ENCODE peak calls at places on chromosomes 2 and 18, in ten cellular contexts. X, W, C, U, K, R, F, I, Q and V are unnamed samples.

GRCh38 chr2:105325389-105325963 is 4.1 kb downstream of the TGFBRAP1 start:
- DNase-seq in W (peak; percentile 83), U (no peak), I (no peak), Q (no peak), F (no peak), R (peak; percentile 85), X (no peak), K (no peak), C (peak; percentile 56), V (no peak)

GRCh38 chr2:223649941-223650530 is 47.9 kb upstream of the SCG2 start:
- DNase-seq in Q (no peak), U (no peak), X (no peak), R (no peak), I (no peak), K (no peak), W (peak; percentile 25), F (no peak), C (no peak), V (no peak)

GRCh38 chr2:8440029-8440778 is 241.7 kb upstream of the ID2 start:
- DNase-seq in W (no peak), F (peak; percentile 43), I (no peak), K (no peak), Q (no peak), R (no peak), C (no peak), X (no peak), U (no peak), V (no peak)

GRCh38 chr2:100882645-100883613 is 63.0 kb downstream of the NPAS2 start:
- DNase-seq in U (no peak), K (no peak), R (no peak), C (peak; percentile 56), I (no peak), X (peak; percentile 35), F (no peak), W (no peak), Q (no peak), V (no peak)

GRCh38 chr2:190158798-190159434 is 96.4 kb upstream of the MSTN start:
- DNase-seq in R (no peak), X (no peak), Q (no peak), W (no peak), U (no peak), K (no peak), F (no peak), I (no peak), C (no peak), V (no peak)

GRCh38 chr2:216569765-216570164 is 63.5 kb upstream of the IGFBP2 start:
- DNase-seq in I (no peak), Q (no peak), W (no peak), X (no peak), F (no peak), R (no peak), U (no peak), K (no peak), C (no peak), V (no peak)

GRCh38 chr18:7566587-7567486 is at the start of gene PTPRM:
- DNase-seq in W (peak; percentile 81), F (peak; percentile 93), X (peak; percentile 64), R (peak; percentile 85), Q (peak; percentile 43), K (peak; percentile 76), C (peak; percentile 71), I (no peak), U (peak; percentile 69), V (peak; percentile 33)

GRCh38 chr2:240687741-240688562 is 3.7 kb upstream of the AQP12A start:
- DNase-seq in I (no peak), X (no peak), R (no peak), Q (no peak), C (no peak), F (peak; percentile 26), W (no peak), K (no peak), U (peak; percentile 37), V (no peak)

GRCh38 chr2:113175101-113175628 is 1.4 kb downstream of the PSD4 start:
- DNase-seq in W (no peak), R (no peak), K (no peak), F (no peak), C (no peak), U (peak; percentile 64), I (peak; percentile 95), Q (peak; percentile 70), X (peak; percentile 98), V (peak; percentile 63)

GRCh38 chr2:126776701-126777619 is 121.0 kb downstream of the GYPC start:
- DNase-seq in K (peak; percentile 72), I (peak; percentile 85), C (peak; percentile 60), W (peak; percentile 70), X (peak; percentile 73), F (peak; percentile 84), Q (peak; percentile 83), R (peak; percentile 73), U (peak; percentile 82), V (peak; percentile 58)

GRCh38 chr2:171432969-171433762 is 624 bp downstream of the METTL8 start:
- DNase-seq in X (peak; percentile 78), Q (peak; percentile 51), R (peak; percentile 52), K (peak; percentile 35), F (no peak), W (peak; percentile 29), C (peak; percentile 50), I (peak; percentile 76), U (peak; percentile 73), V (peak; percentile 30)

GRCh38 chr18:13302611-13303267 is 84.2 kb downstream of the LDLRAD4 start:
- DNase-seq in K (no peak), Q (no peak), F (no peak), U (no peak), C (no peak), W (no peak), I (no peak), R (no peak), X (no peak), V (no peak)

GRCh38 chr2:8154270-8154669 is 527.6 kb upstream of the ID2 start:
- DNase-seq in X (no peak), K (no peak), W (peak; percentile 12), I (no peak), C (no peak), R (no peak), Q (no peak), U (no peak), F (no peak), V (no peak)

GRCh38 chr2:26922638-26923466 is 47.6 kb upstream of the MAPRE3 start:
- DNase-seq in F (no peak), W (peak; percentile 37), I (peak; percentile 52), X (peak; percentile 38), U (no peak), K (peak; percentile 15), R (peak; percentile 54), Q (peak; percentile 35), C (peak; percentile 38), V (peak; percentile 27)

GRCh38 chr18:79393181-79393598 is 2.5 kb upstream of the NFATC1 start:
- DNase-seq in Q (peak; percentile 38), C (no peak), W (no peak), U (peak; percentile 62), K (peak; percentile 8), X (no peak), I (no peak), F (peak; percentile 66), R (peak; percentile 18), V (no peak)

GRCh38 chr18:33716061-33716683 is 138.2 kb downstream of the ASXL3 start:
- DNase-seq in U (no peak), X (no peak), C (no peak), I (no peak), Q (no peak), R (no peak), F (no peak), K (no peak), W (no peak), V (no peak)

GRCh38 chr2:128485761-128486639 is 167.3 kb upstream of the HS6ST1 start:
- DNase-seq in K (no peak), R (no peak), U (no peak), F (peak; percentile 52), C (no peak), W (no peak), X (no peak), Q (no peak), I (no peak), V (no peak)

GRCh38 chr2:157492189-157492773 is 48.4 kb upstream of the CYTIP start:
- DNase-seq in I (peak; percentile 86), K (peak; percentile 66), Q (peak; percentile 73), W (peak; percentile 63), F (peak; percentile 68), U (peak; percentile 53), C (peak; percentile 68), X (peak; percentile 81), R (peak; percentile 63), V (peak; percentile 66)

GRCh38 chr2:183665403-183665802 is 541.2 kb downstream of the NUP35 start:
- DNase-seq in Q (no peak), K (no peak), F (no peak), I (no peak), C (no peak), U (no peak), R (no peak), X (no peak), W (no peak), V (no peak)

GRCh38 chr18:74261053-74261452 is 30.7 kb downstream of the CYB5A start:
- DNase-seq in R (no peak), W (peak; percentile 52), Q (no peak), F (no peak), K (peak; percentile 24), U (no peak), X (no peak), C (no peak), I (no peak), V (no peak)

GRCh38 chr2:29314816-29315571 is 199.8 kb downstream of the CLIP4 start:
- DNase-seq in I (peak; percentile 90), R (no peak), C (no peak), F (peak; percentile 61), X (peak; percentile 84), Q (peak; percentile 42), K (no peak), U (peak; percentile 54), W (peak; percentile 30), V (peak; percentile 46)

GRCh38 chr2:65383571-65384488 is 48.6 kb downstream of the SPRED2 start:
- DNase-seq in F (no peak), X (no peak), W (no peak), U (no peak), Q (no peak), R (peak; percentile 55), C (no peak), K (peak; percentile 41), I (no peak), V (no peak)

GRCh38 chr2:168997794-168998193 is 33.3 kb downstream of the ABCB11 start:
- DNase-seq in U (no peak), W (peak; percentile 69), F (no peak), X (no peak), K (no peak), I (no peak), Q (no peak), C (peak; percentile 33), R (peak; percentile 12), V (no peak)

GRCh38 chr2:109382946-109383345 is 230.8 kb downstream of the SEPTIN10 start:
- DNase-seq in F (peak; percentile 77), I (peak; percentile 36), Q (no peak), U (no peak), R (peak; percentile 78), W (peak; percentile 74), C (peak; percentile 68), X (no peak), K (peak; percentile 85), V (no peak)

GRCh38 chr2:179596018-179596417 is 265.4 kb downstream of the ZNF385B start:
- DNase-seq in X (no peak), C (peak; percentile 93), I (no peak), R (no peak), K (peak; percentile 85), F (no peak), W (peak; percentile 95), U (no peak), Q (no peak), V (no peak)

GRCh38 chr2:219308142-219309093 is 783 bp downstream of the PTPRN start:
- DNase-seq in W (peak; percentile 52), C (peak; percentile 67), X (peak; percentile 59), R (peak; percentile 72), Q (peak; percentile 75), F (no peak), K (peak; percentile 82), U (no peak), I (peak; percentile 79), V (peak; percentile 53)

GRCh38 chr18:24530630-24531111 is 70.2 kb downstream of the HRH4 start:
- DNase-seq in R (peak; percentile 21), Q (no peak), F (no peak), X (peak; percentile 33), W (peak; percentile 14), K (peak; percentile 14), C (peak; percentile 65), U (no peak), I (no peak), V (no peak)

GRCh38 chr2:239824866-239825704 is 200.1 kb downstream of the NDUFA10 start:
- DNase-seq in X (no peak), F (peak; percentile 49), R (no peak), U (no peak), I (no peak), W (no peak), K (no peak), C (no peak), Q (no peak), V (no peak)